ENCODE peak calls at places on chromosomes 6 and 20, in five cellular contexts. U is glutamatergic neuron; S is effector memory CD4-positive, alpha-beta T cell; W is trophoblast cell; K is effector CD8-positive, alpha-beta T cell. I is an unnamed sample.

GRCh38 chr6:131643262-131643631 is 6.1 kb downstream of the ENPP3 start:
- DNase-seq in U (no peak), W (no peak), K (no peak), S (no peak), I (no peak)

GRCh38 chr20:62772994-62773858 is 23.0 kb upstream of the MRGBP start:
- DNase-seq in K (no peak), S (no peak), U (no peak), W (no peak), I (peak; percentile 28)

GRCh38 chr6:55941713-55942112 is 66.3 kb upstream of the BMP5 start:
- DNase-seq in S (no peak), W (no peak), K (no peak), U (no peak), I (no peak)

GRCh38 chr20:35944189-35944588 is 10.1 kb downstream of the SCAND1 start:
- DNase-seq in K (no peak), U (no peak), W (no peak), S (no peak), I (no peak)

GRCh38 chr6:17536586-17536985 is 63.5 kb upstream of the FAM8A1 start:
- DNase-seq in K (no peak), S (no peak), U (no peak), W (no peak), I (no peak)

GRCh38 chr20:44091026-44091425 is 96.0 kb downstream of the JPH2 start:
- DNase-seq in U (no peak), K (no peak), W (no peak), S (no peak), I (no peak)

GRCh38 chr20:51712501-51713212 is 55.5 kb downstream of the ATP9A start:
- DNase-seq in S (no peak), K (no peak), W (peak; percentile 12), U (peak; percentile 36), I (no peak)

GRCh38 chr20:12414446-12415274 is 497.0 kb downstream of the BTBD3 start:
- DNase-seq in S (no peak), W (no peak), U (no peak), K (no peak), I (no peak)

GRCh38 chr6:100138346-100139022 is 144.5 kb upstream of the MCHR2 start:
- DNase-seq in S (no peak), K (no peak), U (no peak), W (no peak), I (no peak)

GRCh38 chr6:78962458-78962857 is 95.1 kb downstream of the IRAK1BP1 start:
- DNase-seq in K (no peak), W (no peak), U (no peak), S (no peak), I (no peak)

GRCh38 chr6:168885196-168885595 is 368.4 kb downstream of the THBS2 start:
- DNase-seq in K (no peak), S (no peak), U (no peak), W (no peak), I (no peak)

GRCh38 chr20:31707994-31708744 is 14.5 kb downstream of the BCL2L1 start:
- DNase-seq in U (peak; percentile 65), W (no peak), S (no peak), K (no peak), I (no peak)

GRCh38 chr20:1320016-1320415 is 8.9 kb downstream of the SDCBP2 start:
- DNase-seq in U (no peak), K (no peak), S (no peak), W (no peak), I (no peak)

GRCh38 chr6:150739711-150740349 is 125.7 kb upstream of the MTHFD1L start:
- DNase-seq in U (no peak), K (no peak), S (no peak), W (peak; percentile 76), I (no peak)

GRCh38 chr6:109441069-109441816 is 719 bp downstream of the SMPD2 start:
- DNase-seq in W (peak; percentile 56), K (peak; percentile 37), S (peak; percentile 48), U (peak; percentile 64), I (peak; percentile 49)

GRCh38 chr6:3806169-3806922 is 42.8 kb upstream of the FAM50B start:
- DNase-seq in S (no peak), K (no peak), W (no peak), U (no peak), I (no peak)

I was measured in right cardiac atrium.